ENCODE peak calls at places on chromosomes 4 and X, in seven cellular contexts. One of them, this sample, is unnamed.

GRCh38 chr4:158810487-158811215 is 41.8 kb downstream of the FNIP2 start:
- DNase-seq in foreskin fibroblast: peak; percentile 92
- DNase-seq in adrenal gland: peak; percentile 38
- DNase-seq in stomach: peak; percentile 58
- DNase-seq in cardiac muscle cell: no peak
- DNase-seq in CD8-positive, alpha-beta T cell: no peak
- DNase-seq in cardiac fibroblast: peak; percentile 95
- DNase-seq in this sample: peak; percentile 99

GRCh38 chr4:114512595-114513295 is 85.9 kb upstream of the UGT8 start:
- DNase-seq in CD8-positive, alpha-beta T cell: no peak
- DNase-seq in stomach: no peak
- DNase-seq in foreskin fibroblast: no peak
- DNase-seq in adrenal gland: no peak
- DNase-seq in cardiac muscle cell: no peak
- DNase-seq in cardiac fibroblast: no peak
- DNase-seq in this sample: no peak

GRCh38 chr4:89048906-89049601 is 7.9 kb downstream of the FAM13A start:
- DNase-seq in foreskin fibroblast: no peak
- DNase-seq in CD8-positive, alpha-beta T cell: no peak
- DNase-seq in cardiac fibroblast: no peak
- DNase-seq in cardiac muscle cell: no peak
- DNase-seq in stomach: no peak
- DNase-seq in adrenal gland: no peak
- DNase-seq in this sample: no peak

GRCh38 chr4:173500841-173501591 is 29.0 kb downstream of the HAND2 start:
- DNase-seq in cardiac fibroblast: no peak
- DNase-seq in adrenal gland: no peak
- DNase-seq in foreskin fibroblast: no peak
- DNase-seq in stomach: no peak
- DNase-seq in CD8-positive, alpha-beta T cell: no peak
- DNase-seq in cardiac muscle cell: no peak
- DNase-seq in this sample: no peak

GRCh38 chrX:68831405-68832100 is 2.7 kb downstream of the EFNB1 start:
- DNase-seq in CD8-positive, alpha-beta T cell: no peak
- DNase-seq in adrenal gland: peak; percentile 7
- DNase-seq in cardiac fibroblast: no peak
- DNase-seq in foreskin fibroblast: no peak
- DNase-seq in cardiac muscle cell: no peak
- DNase-seq in stomach: no peak
- DNase-seq in this sample: no peak

GRCh38 chrX:103063918-103064434 is at the start of gene BEX1:
- DNase-seq in foreskin fibroblast: peak; percentile 71
- DNase-seq in CD8-positive, alpha-beta T cell: no peak
- DNase-seq in adrenal gland: peak; percentile 64
- DNase-seq in cardiac muscle cell: peak; percentile 74
- DNase-seq in cardiac fibroblast: peak; percentile 52
- DNase-seq in stomach: peak; percentile 37
- DNase-seq in this sample: no peak

GRCh38 chrX:153521034-153521433 is 3.6 kb downstream of the ATP2B3 start:
- DNase-seq in stomach: peak; percentile 35
- DNase-seq in adrenal gland: no peak
- DNase-seq in CD8-positive, alpha-beta T cell: no peak
- DNase-seq in cardiac muscle cell: no peak
- DNase-seq in cardiac fibroblast: peak; percentile 52
- DNase-seq in foreskin fibroblast: no peak
- DNase-seq in this sample: no peak

GRCh38 chr4:173325007-173325736 is 9.0 kb downstream of the HMGB2 start:
- DNase-seq in adrenal gland: no peak
- DNase-seq in CD8-positive, alpha-beta T cell: no peak
- DNase-seq in stomach: no peak
- DNase-seq in cardiac fibroblast: no peak
- DNase-seq in cardiac muscle cell: no peak
- DNase-seq in foreskin fibroblast: no peak
- DNase-seq in this sample: no peak

GRCh38 chr4:106986486-106986885 is 49.6 kb downstream of the DKK2 start:
- DNase-seq in cardiac muscle cell: no peak
- DNase-seq in CD8-positive, alpha-beta T cell: no peak
- DNase-seq in stomach: no peak
- DNase-seq in adrenal gland: no peak
- DNase-seq in cardiac fibroblast: no peak
- DNase-seq in foreskin fibroblast: peak; percentile 74
- DNase-seq in this sample: peak; percentile 66

GRCh38 chr4:7135389-7135746 is 57.0 kb upstream of the SORCS2 start:
- DNase-seq in cardiac fibroblast: peak; percentile 21
- DNase-seq in cardiac muscle cell: no peak
- DNase-seq in stomach: no peak
- DNase-seq in foreskin fibroblast: no peak
- DNase-seq in adrenal gland: no peak
- DNase-seq in CD8-positive, alpha-beta T cell: no peak
- DNase-seq in this sample: no peak

GRCh38 chr4:100555791-100556190 is 38.0 kb upstream of the EMCN start:
- DNase-seq in CD8-positive, alpha-beta T cell: no peak
- DNase-seq in cardiac fibroblast: peak; percentile 12
- DNase-seq in cardiac muscle cell: no peak
- DNase-seq in foreskin fibroblast: no peak
- DNase-seq in stomach: no peak
- DNase-seq in adrenal gland: no peak
- DNase-seq in this sample: no peak

GRCh38 chr4:55358246-55358645 is 12.2 kb downstream of the SRD5A3 start:
- DNase-seq in CD8-positive, alpha-beta T cell: no peak
- DNase-seq in cardiac fibroblast: no peak
- DNase-seq in adrenal gland: no peak
- DNase-seq in cardiac muscle cell: no peak
- DNase-seq in foreskin fibroblast: no peak
- DNase-seq in stomach: no peak
- DNase-seq in this sample: no peak

GRCh38 chr4:53767503-53767902 is 176.2 kb upstream of the LNX1 start:
- DNase-seq in CD8-positive, alpha-beta T cell: no peak
- DNase-seq in cardiac muscle cell: no peak
- DNase-seq in foreskin fibroblast: peak; percentile 87
- DNase-seq in stomach: no peak
- DNase-seq in cardiac fibroblast: peak; percentile 88
- DNase-seq in adrenal gland: no peak
- DNase-seq in this sample: peak; percentile 80

GRCh38 chr4:665751-666435 is 8.2 kb downstream of the ATP5ME start:
- DNase-seq in adrenal gland: no peak
- DNase-seq in cardiac fibroblast: no peak
- DNase-seq in foreskin fibroblast: no peak
- DNase-seq in cardiac muscle cell: no peak
- DNase-seq in CD8-positive, alpha-beta T cell: no peak
- DNase-seq in stomach: no peak
- DNase-seq in this sample: no peak

GRCh38 chr4:99485212-99485611 is 25.6 kb upstream of the C4orf17 start:
- DNase-seq in foreskin fibroblast: no peak
- DNase-seq in cardiac muscle cell: no peak
- DNase-seq in adrenal gland: no peak
- DNase-seq in cardiac fibroblast: no peak
- DNase-seq in CD8-positive, alpha-beta T cell: no peak
- DNase-seq in stomach: no peak
- DNase-seq in this sample: no peak

GRCh38 chr4:177547985-177548384 is 105.7 kb upstream of the AGA start:
- DNase-seq in CD8-positive, alpha-beta T cell: no peak
- DNase-seq in cardiac fibroblast: no peak
- DNase-seq in foreskin fibroblast: no peak
- DNase-seq in adrenal gland: no peak
- DNase-seq in cardiac muscle cell: no peak
- DNase-seq in stomach: no peak
- DNase-seq in this sample: no peak
- TF ChIP-seq CTCF in CD8-positive, alpha-beta T cell: no peak
- TF ChIP-seq CTCF in cardiac fibroblast: peak; percentile 0
- TF ChIP-seq CTCF in foreskin fibroblast: no peak
- TF ChIP-seq CTCF in adrenal gland: no peak
- TF ChIP-seq CTCF in cardiac muscle cell: no peak
- TF ChIP-seq CTCF in stomach: no peak
- TF ChIP-seq CTCF in this sample: peak; percentile 15

DNA sequence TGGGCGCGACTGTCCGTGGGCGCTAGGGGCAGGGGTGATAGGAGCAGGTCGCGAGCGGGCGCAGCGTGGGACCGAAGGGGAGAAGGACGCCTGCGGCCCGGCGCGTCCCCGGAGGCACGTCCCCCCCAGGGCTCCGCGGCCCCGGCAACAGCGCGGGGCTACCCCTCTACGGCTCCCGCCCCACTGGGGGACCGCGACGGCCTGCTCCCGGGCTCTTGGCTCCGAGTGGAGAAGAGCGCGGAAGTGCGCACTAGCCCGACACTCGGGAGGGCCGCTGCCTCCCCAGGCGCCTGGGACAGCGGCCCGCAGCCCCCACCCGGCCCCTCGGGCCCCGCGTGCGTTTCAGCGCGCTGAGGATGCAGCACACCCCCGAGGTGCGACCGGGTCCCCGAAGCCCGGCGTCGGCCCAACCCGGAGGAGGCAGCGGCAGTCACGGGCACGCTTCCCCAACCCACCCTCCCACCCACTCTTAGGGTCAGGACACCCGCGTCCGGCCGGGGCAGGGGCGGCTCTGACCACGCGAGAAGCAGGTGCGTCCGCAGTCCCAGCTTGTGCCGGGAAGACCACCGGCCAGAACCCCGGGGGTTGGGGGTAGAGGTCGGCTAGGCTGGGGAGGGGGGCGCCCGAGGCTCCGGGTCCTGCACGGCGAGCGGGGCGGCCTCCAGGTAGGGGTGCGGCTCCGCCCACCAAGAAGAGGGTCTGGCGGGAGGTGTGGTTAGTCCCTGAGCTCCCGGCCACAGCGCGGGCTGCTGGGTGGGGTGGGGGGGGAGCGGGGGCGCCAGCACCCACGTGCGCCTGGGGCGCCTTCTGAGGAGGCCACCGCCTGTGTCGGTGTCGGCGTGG is 18.5 kb upstream of the NAT8L start:
- DNase-seq in CD8-positive, alpha-beta T cell: no peak
- DNase-seq in adrenal gland: no peak
- DNase-seq in stomach: no peak
- DNase-seq in cardiac muscle cell: peak; percentile 22
- DNase-seq in cardiac fibroblast: no peak
- DNase-seq in foreskin fibroblast: no peak
- DNase-seq in this sample: no peak
- H3K4me3 ChIP-seq in CD8-positive, alpha-beta T cell: peak overlapping the region; percentile 80
- H3K4me3 ChIP-seq in adrenal gland: no peak overlapping the region
- H3K4me3 ChIP-seq in stomach: peak overlapping the region; percentile 75
- H3K4me3 ChIP-seq in cardiac muscle cell: peak overlapping the region; percentile 81
- H3K4me3 ChIP-seq in cardiac fibroblast: peak overlapping the region; percentile 82
- H3K4me3 ChIP-seq in foreskin fibroblast: peak overlapping the region; percentile 77
- H3K4me3 ChIP-seq in this sample: peak overlapping the region; percentile 92

GRCh38 chr4:112361181-112361791 is 64.1 kb downstream of the ALPK1 start:
- DNase-seq in cardiac fibroblast: peak; percentile 26
- DNase-seq in CD8-positive, alpha-beta T cell: no peak
- DNase-seq in foreskin fibroblast: peak; percentile 18
- DNase-seq in stomach: no peak
- DNase-seq in cardiac muscle cell: no peak
- DNase-seq in adrenal gland: no peak
- DNase-seq in this sample: no peak
- TF ChIP-seq CTCF in cardiac fibroblast: no peak
- TF ChIP-seq CTCF in CD8-positive, alpha-beta T cell: no peak
- TF ChIP-seq CTCF in foreskin fibroblast: no peak
- TF ChIP-seq CTCF in stomach: no peak
- TF ChIP-seq CTCF in cardiac muscle cell: no peak
- TF ChIP-seq CTCF in adrenal gland: no peak
- TF ChIP-seq CTCF in this sample: no peak

GRCh38 chr4:139633661-139634060 is 32.0 kb upstream of the MGST2 start:
- DNase-seq in adrenal gland: peak; percentile 29
- DNase-seq in CD8-positive, alpha-beta T cell: no peak
- DNase-seq in cardiac muscle cell: peak; percentile 34
- DNase-seq in stomach: peak; percentile 41
- DNase-seq in cardiac fibroblast: peak; percentile 55
- DNase-seq in foreskin fibroblast: no peak
- DNase-seq in this sample: no peak
- H3K4me3 ChIP-seq in adrenal gland: no peak overlapping the region
- H3K4me3 ChIP-seq in CD8-positive, alpha-beta T cell: no peak overlapping the region
- H3K4me3 ChIP-seq in cardiac muscle cell: no peak overlapping the region
- H3K4me3 ChIP-seq in stomach: peak overlapping the region; percentile 36
- H3K4me3 ChIP-seq in cardiac fibroblast: peak overlapping the region; percentile 22
- H3K4me3 ChIP-seq in foreskin fibroblast: no peak overlapping the region
- H3K4me3 ChIP-seq in this sample: peak overlapping the region; percentile 4

DNA sequence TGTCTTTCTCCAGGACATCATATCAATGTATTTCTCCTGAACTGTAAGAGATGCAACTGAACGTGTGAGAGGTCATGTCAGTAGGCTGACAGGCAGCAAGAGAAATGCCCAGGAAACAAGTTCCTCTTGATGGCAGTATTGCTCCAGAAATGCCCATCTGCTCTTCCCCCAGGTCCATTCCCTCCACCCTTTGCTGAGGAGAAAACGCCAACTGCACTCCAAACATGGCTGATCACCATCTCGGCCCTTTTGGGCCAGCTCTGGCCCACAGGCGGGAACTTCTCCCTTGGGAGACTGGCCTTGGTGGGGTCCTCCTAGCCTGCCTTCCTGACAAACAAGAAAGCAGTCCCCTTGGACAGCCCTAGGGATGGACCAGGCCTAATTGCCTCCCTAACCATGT is 276.5 kb upstream of the AGTR2 start:
- DNase-seq in stomach: no peak
- DNase-seq in CD8-positive, alpha-beta T cell: no peak
- DNase-seq in cardiac fibroblast: peak; percentile 11
- DNase-seq in cardiac muscle cell: no peak
- DNase-seq in foreskin fibroblast: no peak
- DNase-seq in adrenal gland: peak; percentile 53
- DNase-seq in this sample: peak; percentile 13
- TF ChIP-seq CTCF in stomach: no peak
- TF ChIP-seq CTCF in CD8-positive, alpha-beta T cell: no peak
- TF ChIP-seq CTCF in cardiac fibroblast: no peak
- TF ChIP-seq CTCF in cardiac muscle cell: no peak
- TF ChIP-seq CTCF in foreskin fibroblast: no peak
- TF ChIP-seq CTCF in adrenal gland: peak; percentile 7
- TF ChIP-seq CTCF in this sample: peak; percentile 46

DNA sequence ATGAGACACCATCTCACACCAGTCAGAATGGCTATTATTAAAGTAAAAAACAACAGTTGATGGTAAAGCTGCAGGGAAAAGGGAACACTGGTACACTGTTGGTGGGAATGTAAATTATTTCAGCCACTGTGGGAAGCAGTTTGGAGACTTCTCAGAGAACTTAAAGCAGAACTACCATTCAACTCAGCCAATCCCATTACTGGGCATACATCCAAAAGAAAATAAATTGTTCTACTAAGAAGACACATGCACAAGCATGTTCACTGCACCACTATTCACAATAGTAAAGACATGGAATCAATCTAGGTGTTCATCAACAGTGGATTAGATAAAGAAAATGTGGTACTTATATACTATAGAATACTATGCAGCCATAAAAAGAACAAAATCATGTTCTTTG is 135.0 kb downstream of the REELD1 start:
- DNase-seq in cardiac fibroblast: no peak
- DNase-seq in CD8-positive, alpha-beta T cell: no peak
- DNase-seq in stomach: no peak
- DNase-seq in adrenal gland: no peak
- DNase-seq in cardiac muscle cell: no peak
- DNase-seq in foreskin fibroblast: no peak
- DNase-seq in this sample: no peak
- H3K4me3 ChIP-seq in cardiac fibroblast: no peak overlapping the region
- H3K4me3 ChIP-seq in CD8-positive, alpha-beta T cell: no peak overlapping the region
- H3K4me3 ChIP-seq in stomach: no peak overlapping the region
- H3K4me3 ChIP-seq in adrenal gland: no peak overlapping the region
- H3K4me3 ChIP-seq in cardiac muscle cell: no peak overlapping the region
- H3K4me3 ChIP-seq in foreskin fibroblast: no peak overlapping the region
- H3K4me3 ChIP-seq in this sample: no peak overlapping the region